ENCODE peak calls at places on chromosome 3, in seven cellular contexts. One of them, this sample, is unnamed.

GRCh38 chr3:33791477-33792166 is 6.8 kb upstream of the PDCD6IP start:
- DNase-seq in activated naive CD8-positive, alpha-beta T cell treated with anti-CD3 and anti-CD28 coated beads, Interleukin-2, amount 10 ng/mL, durations not matched to agents 7 days and 5 days: no peak
- DNase-seq in fibroblast of the aortic adventitia: no peak
- DNase-seq in NCI-H82: no peak
- DNase-seq in stimulated activated CD4-positive, alpha-beta T cell treated with anti-CD3 and anti-CD28 coated beads, TNF-alpha, amount 100 ng/mL, for 4 hours: no peak
- DNase-seq in NCI-H69: peak
- DNase-seq in non-pigmented ciliary epithelial cell: no peak
- DNase-seq in this sample: no peak

GRCh38 chr3:129577925-129578742 is 28.3 kb downstream of the PLXND1 start:
- DNase-seq in non-pigmented ciliary epithelial cell: no peak
- DNase-seq in NCI-H82: peak
- DNase-seq in stimulated activated CD4-positive, alpha-beta T cell treated with anti-CD3 and anti-CD28 coated beads, TNF-alpha, amount 100 ng/mL, for 4 hours: no peak
- DNase-seq in activated naive CD8-positive, alpha-beta T cell treated with anti-CD3 and anti-CD28 coated beads, Interleukin-2, amount 10 ng/mL, durations not matched to agents 7 days and 5 days: no peak
- DNase-seq in fibroblast of the aortic adventitia: no peak
- DNase-seq in NCI-H69: peak
- DNase-seq in this sample: no peak

GRCh38 chr3:112746675-112747276 is 99.9 kb downstream of the CD200R1L start:
- DNase-seq in NCI-H82: no peak
- DNase-seq in NCI-H69: no peak
- DNase-seq in stimulated activated CD4-positive, alpha-beta T cell treated with anti-CD3 and anti-CD28 coated beads, TNF-alpha, amount 100 ng/mL, for 4 hours: no peak
- DNase-seq in activated naive CD8-positive, alpha-beta T cell treated with anti-CD3 and anti-CD28 coated beads, Interleukin-2, amount 10 ng/mL, durations not matched to agents 7 days and 5 days: no peak
- DNase-seq in fibroblast of the aortic adventitia: peak
- DNase-seq in non-pigmented ciliary epithelial cell: no peak
- DNase-seq in this sample: no peak

GRCh38 chr3:129522953-129523352 is 5.5 kb upstream of the RHO start:
- DNase-seq in activated naive CD8-positive, alpha-beta T cell treated with anti-CD3 and anti-CD28 coated beads, Interleukin-2, amount 10 ng/mL, durations not matched to agents 7 days and 5 days: no peak
- DNase-seq in NCI-H69: no peak
- DNase-seq in non-pigmented ciliary epithelial cell: no peak
- DNase-seq in NCI-H82: no peak
- DNase-seq in fibroblast of the aortic adventitia: no peak
- DNase-seq in stimulated activated CD4-positive, alpha-beta T cell treated with anti-CD3 and anti-CD28 coated beads, TNF-alpha, amount 100 ng/mL, for 4 hours: no peak
- DNase-seq in this sample: no peak

GRCh38 chr3:56467801-56468183 is 475 bp downstream of the ERC2 start:
- DNase-seq in fibroblast of the aortic adventitia: no peak
- DNase-seq in non-pigmented ciliary epithelial cell: no peak
- DNase-seq in activated naive CD8-positive, alpha-beta T cell treated with anti-CD3 and anti-CD28 coated beads, Interleukin-2, amount 10 ng/mL, durations not matched to agents 7 days and 5 days: no peak
- DNase-seq in NCI-H82: peak
- DNase-seq in stimulated activated CD4-positive, alpha-beta T cell treated with anti-CD3 and anti-CD28 coated beads, TNF-alpha, amount 100 ng/mL, for 4 hours: no peak
- DNase-seq in NCI-H69: peak
- DNase-seq in this sample: no peak

GRCh38 chr3:155404486-155404885 is 111.0 kb upstream of the STRIT1 start:
- DNase-seq in NCI-H69: peak
- DNase-seq in stimulated activated CD4-positive, alpha-beta T cell treated with anti-CD3 and anti-CD28 coated beads, TNF-alpha, amount 100 ng/mL, for 4 hours: no peak
- DNase-seq in non-pigmented ciliary epithelial cell: no peak
- DNase-seq in NCI-H82: no peak
- DNase-seq in fibroblast of the aortic adventitia: no peak
- DNase-seq in activated naive CD8-positive, alpha-beta T cell treated with anti-CD3 and anti-CD28 coated beads, Interleukin-2, amount 10 ng/mL, durations not matched to agents 7 days and 5 days: no peak
- DNase-seq in this sample: no peak

GRCh38 chr3:33007776-33008175 is 56.3 kb downstream of the CCR4 start:
- DNase-seq in NCI-H69: no peak
- DNase-seq in NCI-H82: no peak
- DNase-seq in stimulated activated CD4-positive, alpha-beta T cell treated with anti-CD3 and anti-CD28 coated beads, TNF-alpha, amount 100 ng/mL, for 4 hours: no peak
- DNase-seq in non-pigmented ciliary epithelial cell: no peak
- DNase-seq in activated naive CD8-positive, alpha-beta T cell treated with anti-CD3 and anti-CD28 coated beads, Interleukin-2, amount 10 ng/mL, durations not matched to agents 7 days and 5 days: no peak
- DNase-seq in fibroblast of the aortic adventitia: no peak
- DNase-seq in this sample: no peak

GRCh38 chr3:190024912-190025311 is 95.8 kb downstream of the P3H2 start:
- DNase-seq in stimulated activated CD4-positive, alpha-beta T cell treated with anti-CD3 and anti-CD28 coated beads, TNF-alpha, amount 100 ng/mL, for 4 hours: no peak
- DNase-seq in fibroblast of the aortic adventitia: peak
- DNase-seq in NCI-H82: no peak
- DNase-seq in activated naive CD8-positive, alpha-beta T cell treated with anti-CD3 and anti-CD28 coated beads, Interleukin-2, amount 10 ng/mL, durations not matched to agents 7 days and 5 days: no peak
- DNase-seq in NCI-H69: no peak
- DNase-seq in non-pigmented ciliary epithelial cell: no peak
- DNase-seq in this sample: no peak

GRCh38 chr3:173993299-173993698 is 595.8 kb downstream of the NLGN1 start:
- DNase-seq in stimulated activated CD4-positive, alpha-beta T cell treated with anti-CD3 and anti-CD28 coated beads, TNF-alpha, amount 100 ng/mL, for 4 hours: no peak
- DNase-seq in NCI-H69: peak
- DNase-seq in activated naive CD8-positive, alpha-beta T cell treated with anti-CD3 and anti-CD28 coated beads, Interleukin-2, amount 10 ng/mL, durations not matched to agents 7 days and 5 days: no peak
- DNase-seq in non-pigmented ciliary epithelial cell: peak
- DNase-seq in NCI-H82: peak
- DNase-seq in fibroblast of the aortic adventitia: peak
- DNase-seq in this sample: peak

GRCh38 chr3:64801856-64802255 is 114.1 kb upstream of the ADAMTS9 start:
- DNase-seq in stimulated activated CD4-positive, alpha-beta T cell treated with anti-CD3 and anti-CD28 coated beads, TNF-alpha, amount 100 ng/mL, for 4 hours: no peak
- DNase-seq in activated naive CD8-positive, alpha-beta T cell treated with anti-CD3 and anti-CD28 coated beads, Interleukin-2, amount 10 ng/mL, durations not matched to agents 7 days and 5 days: no peak
- DNase-seq in fibroblast of the aortic adventitia: no peak
- DNase-seq in NCI-H69: no peak
- DNase-seq in non-pigmented ciliary epithelial cell: no peak
- DNase-seq in NCI-H82: no peak
- DNase-seq in this sample: no peak

This sample was measured in Ammon's horn.